ENCODE peak calls at places on chromosomes 2 and 18, in six cellular contexts. Y is GM23338, S is PC-3, X is GM23248, T is hepatocyte, I is HCT116. J is an unnamed sample.

GRCh38 chr2:181656450-181657261 is at the start of gene CERKL:
- DNase-seq in Y (peak; percentile 89), S (peak; percentile 76), X (peak; percentile 36), T (peak; percentile 66), I (peak; percentile 49), J (peak; percentile 80)

GRCh38 chr2:232898592-232899541 is 28.8 kb downstream of the SNORC start:
- DNase-seq in Y (no peak), S (no peak), X (peak; percentile 53), T (peak; percentile 48), I (no peak), J (no peak)

GRCh38 chr2:227568852-227569169 is 29.9 kb upstream of the SCYGR2 start:
- DNase-seq in Y (no peak), S (no peak), X (no peak), T (no peak), I (no peak), J (no peak)

GRCh38 chr18:10490401-10491289 is 35.2 kb upstream of the NAPG start:
- DNase-seq in Y (peak; percentile 59), S (peak; percentile 48), X (no peak), T (peak; percentile 64), I (peak; percentile 73), J (peak; percentile 91)

GRCh38 chr2:53217250-53217649 is 550.4 kb upstream of the CHAC2 start:
- DNase-seq in Y (no peak), S (no peak), X (no peak), T (no peak), I (no peak), J (no peak)

GRCh38 chr18:59180150-59180845 is 39.7 kb upstream of the GRP start:
- DNase-seq in Y (no peak), S (no peak), X (peak; percentile 69), T (no peak), I (no peak), J (no peak)

GRCh38 chr18:30415903-30416302 is 626.6 kb downstream of the DSC3 start:
- DNase-seq in Y (no peak), S (peak; percentile 24), X (no peak), T (no peak), I (no peak), J (no peak)

GRCh38 chr2:96527052-96527964 is 9.2 kb upstream of the ARID5A start:
- DNase-seq in Y (peak; percentile 68), S (no peak), X (peak; percentile 77), T (peak; percentile 65), I (no peak), J (peak; percentile 84)

GRCh38 chr18:50161806-50162205 is 33.1 kb downstream of the MYO5B start:
- DNase-seq in Y (no peak), S (peak; percentile 74), X (no peak), T (peak; percentile 26), I (no peak), J (no peak)

GRCh38 chr2:8304821-8305766 is 376.8 kb upstream of the ID2 start:
- DNase-seq in Y (no peak), S (no peak), X (no peak), T (no peak), I (no peak), J (no peak)

GRCh38 chr2:246489-247145 is 17.2 kb downstream of the SH3YL1 start:
- DNase-seq in Y (peak; percentile 78), S (peak; percentile 79), X (peak; percentile 75), T (peak; percentile 67), I (peak; percentile 36), J (peak; percentile 45)

GRCh38 chr2:53715568-53715967 is 52.0 kb upstream of the CHAC2 start:
- DNase-seq in Y (peak; percentile 26), S (peak; percentile 49), X (peak; percentile 32), T (no peak), I (peak; percentile 12), J (peak; percentile 19)

GRCh38 chr2:230921806-230922595 is 3.0 kb downstream of the GPR55 start:
- DNase-seq in Y (no peak), S (no peak), X (no peak), T (no peak), I (no peak), J (no peak)

GRCh38 chr2:58739033-58739432 is 497.9 kb upstream of the FANCL start:
- DNase-seq in Y (no peak), S (peak; percentile 85), X (peak; percentile 18), T (no peak), I (no peak), J (no peak)

GRCh38 chr2:188620916-188621315 is 329.2 kb downstream of the GULP1 start:
- DNase-seq in Y (no peak), S (no peak), X (no peak), T (no peak), I (no peak), J (no peak)

GRCh38 chr2:226190479-226191252 is 609.0 kb downstream of the IRS1 start:
- DNase-seq in Y (no peak), S (peak; percentile 25), X (no peak), T (no peak), I (peak; percentile 70), J (no peak)

GRCh38 chr2:178924817-178925216 is 117.6 kb upstream of the TTN start:
- DNase-seq in Y (no peak), S (peak; percentile 60), X (peak; percentile 5), T (no peak), I (no peak), J (no peak)

GRCh38 chr18:74544898-74545297 is 10.6 kb downstream of the CNDP1 start:
- DNase-seq in Y (no peak), S (no peak), X (no peak), T (no peak), I (no peak), J (no peak)

GRCh38 chr2:208541982-208542464 is 135.4 kb downstream of the PTH2R start:
- DNase-seq in Y (no peak), S (no peak), X (no peak), T (no peak), I (no peak), J (peak; percentile 48)

GRCh38 chr18:48814490-48815181 is 136.1 kb downstream of the SMAD7 start:
- DNase-seq in Y (no peak), S (no peak), X (peak; percentile 24), T (no peak), I (no peak), J (no peak)

GRCh38 chr2:113977660-113978523 is 88.0 kb downstream of the ACTR3 start:
- DNase-seq in Y (peak; percentile 14), S (peak; percentile 49), X (peak; percentile 75), T (peak; percentile 68), I (peak; percentile 76), J (no peak)

GRCh38 chr2:3729786-3730185 is 26.4 kb downstream of the DCDC2C start:
- DNase-seq in Y (no peak), S (no peak), X (no peak), T (no peak), I (no peak), J (no peak)

GRCh38 chr2:80292474-80292873 is 12.1 kb downstream of the LRRTM1 start:
- DNase-seq in Y (no peak), S (no peak), X (no peak), T (no peak), I (no peak), J (no peak)
- TF ChIP-seq EZH2phosphoT487 in Y (no peak), S (no peak), X (no peak), T (no peak), I (no peak), J (no peak)

DNA sequence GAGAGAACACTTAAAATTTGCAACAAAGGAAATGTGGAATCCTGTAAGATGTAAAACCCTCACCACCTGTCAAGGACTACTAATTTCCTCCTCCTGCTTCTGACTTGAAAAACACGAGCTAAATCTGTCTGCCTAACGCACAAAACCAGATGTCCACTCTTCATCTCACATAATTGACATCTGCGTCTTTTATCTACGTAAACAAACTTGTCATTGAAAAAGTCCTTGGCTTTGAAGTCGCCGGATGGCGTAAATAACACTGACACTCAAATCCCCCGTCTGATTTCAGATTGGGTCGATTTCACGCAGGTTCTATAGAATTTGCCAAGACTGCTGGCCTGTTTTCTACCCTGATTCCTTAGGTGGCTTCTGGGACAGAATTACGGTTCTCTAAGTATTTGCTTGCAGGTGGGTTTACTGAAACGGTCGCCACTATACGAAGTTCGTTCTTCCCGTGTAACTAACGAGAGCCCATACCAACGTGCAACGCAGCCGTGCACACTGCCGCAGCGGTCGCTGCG is 529 bp upstream of the MOB4 start:
- DNase-seq in Y (no peak), S (no peak), X (no peak), T (peak; percentile 3), I (peak; percentile 12), J (peak; percentile 78)
- H3K9me2 ChIP-seq in Y (no peaks in the 10 kb centered on the region), S (no peaks in the 10 kb centered on the region), X (no peaks in the 10 kb centered on the region), T (no peaks in the 10 kb centered on the region), I (no peaks in the 10 kb centered on the region), J (no peaks in the 10 kb centered on the region)

DNA sequence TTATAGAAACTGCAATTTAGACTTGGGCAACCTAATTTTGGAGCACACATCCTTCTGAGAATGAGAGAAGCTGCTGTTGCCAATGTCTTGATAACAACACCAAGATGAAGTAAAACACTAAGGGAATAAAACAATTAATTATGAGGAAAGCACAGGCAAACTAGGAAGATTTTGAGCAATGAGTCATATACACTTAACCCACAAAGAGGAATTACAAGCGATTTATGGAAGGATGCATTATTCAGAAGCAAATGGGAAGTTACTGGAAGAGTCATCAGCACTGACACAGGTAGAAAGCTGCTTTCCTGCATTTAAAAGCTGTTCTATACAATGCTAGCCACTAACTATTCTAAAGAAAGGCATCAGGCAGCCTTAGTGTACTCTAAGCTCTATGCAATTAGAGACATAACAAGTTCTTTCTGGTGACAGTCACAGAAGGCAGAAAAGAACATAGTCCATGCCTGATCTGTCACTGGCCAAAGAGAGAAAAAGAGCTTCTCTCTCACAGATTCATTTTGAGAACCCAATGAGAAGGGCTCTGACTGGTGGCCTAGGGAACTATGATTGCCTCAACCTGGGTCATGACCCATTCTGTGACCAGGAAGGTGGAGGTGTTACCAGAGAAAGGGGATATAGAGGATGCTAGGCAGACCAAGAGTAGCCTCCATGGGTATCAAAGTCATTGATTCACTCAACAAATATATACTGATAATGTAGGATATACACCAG is 45.4 kb downstream of the M1AP start:
- DNase-seq in Y (no peak), S (peak; percentile 69), X (peak; percentile 75), T (no peak), I (no peak), J (no peak)
- TF ChIP-seq EZH2 in Y (no peak), S (no peak), X (no peak), T (no peak), I (no peak), J (no peak)

GRCh38 chr2:61792355-61792754 is 61.5 kb downstream of the FAM161A start:
- DNase-seq in Y (no peak), S (no peak), X (no peak), T (no peak), I (no peak), J (no peak)

GRCh38 chr2:61795408-61795807 is 58.5 kb downstream of the FAM161A start:
- DNase-seq in Y (no peak), S (no peak), X (no peak), T (no peak), I (no peak), J (no peak)

GRCh38 chr2:61789807-61790602 is 63.9 kb downstream of the FAM161A start:
- DNase-seq in Y (no peak), S (peak; percentile 64), X (no peak), T (no peak), I (no peak), J (no peak)

GRCh38 chr2:61787941-61788340 is 65.9 kb downstream of the FAM161A start:
- DNase-seq in Y (no peak), S (no peak), X (no peak), T (no peak), I (no peak), J (no peak)

DNA sequence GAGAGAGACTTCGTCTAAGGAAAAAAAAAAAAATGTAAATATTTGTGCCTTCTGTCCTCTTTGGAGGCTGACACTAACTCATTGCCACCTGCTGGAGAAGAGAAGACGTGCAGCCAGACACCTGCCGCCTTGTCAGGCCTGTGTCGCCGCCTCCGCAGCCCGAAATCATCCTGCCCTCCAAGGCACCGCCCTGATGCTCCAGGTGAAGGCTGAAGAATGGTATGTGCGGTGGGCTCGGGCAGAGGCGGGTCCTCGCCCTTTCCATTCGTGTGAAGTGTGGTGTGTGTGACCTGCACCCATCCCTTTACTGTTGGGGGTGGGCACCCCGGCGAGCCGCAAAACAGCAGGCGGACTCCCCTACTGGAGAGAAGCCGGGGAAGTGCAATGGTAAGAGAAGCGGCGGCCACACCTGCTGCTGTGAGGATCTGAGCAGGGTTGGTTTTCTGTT is 60.4 kb downstream of the FAM161A start:
- DNase-seq in Y (peak; percentile 95), S (peak; percentile 84), X (peak; percentile 74), T (peak; percentile 84), I (peak; percentile 68), J (peak; percentile 82)
- TF ChIP-seq EZH2phosphoT487 in Y (no peak), S (no peak), X (no peak), T (no peak), I (no peak), J (no peak)

J was measured in MM.1S.